ENCODE peak calls at places on chromosomes 7 and 10, in six cellular contexts. One of them, this sample, is unnamed.

GRCh38 chr7:19705663-19706062 is 3.2 kb downstream of the POLR1F start:
- DNase-seq in GM12878: no peak
- DNase-seq in HepG2: no peak
- DNase-seq in GM12891: no peak
- DNase-seq in H1: no peak
- DNase-seq in K562: no peak
- DNase-seq in this sample: no peak

GRCh38 chr7:157495594-157495993 is 158.8 kb downstream of the DNAJB6 start:
- DNase-seq in GM12878: peak; percentile 32
- DNase-seq in GM12891: no peak
- DNase-seq in HepG2: no peak
- DNase-seq in K562: no peak
- DNase-seq in H1: no peak
- DNase-seq in this sample: no peak

GRCh38 chr10:4541292-4541691 is 284.7 kb upstream of the AKR1E2 start:
- DNase-seq in GM12891: no peak
- DNase-seq in H1: no peak
- DNase-seq in K562: no peak
- DNase-seq in HepG2: no peak
- DNase-seq in GM12878: no peak
- DNase-seq in this sample: no peak

GRCh38 chr10:101614957-101615759 is 27.0 kb downstream of the DPCD start:
- DNase-seq in GM12891: no peak
- DNase-seq in K562: no peak
- DNase-seq in HepG2: no peak
- DNase-seq in H1: peak; percentile 66
- DNase-seq in GM12878: no peak
- DNase-seq in this sample: no peak

GRCh38 chr7:148575640-148576411 is 14.7 kb upstream of the C7orf33 start:
- DNase-seq in GM12891: no peak
- DNase-seq in K562: peak; percentile 84
- DNase-seq in GM12878: no peak
- DNase-seq in HepG2: peak; percentile 39
- DNase-seq in H1: peak; percentile 89
- DNase-seq in this sample: peak; percentile 25

GRCh38 chr10:9302142-9302746 is 1247.8 kb downstream of the GATA3 start:
- DNase-seq in H1: no peak
- DNase-seq in HepG2: peak; percentile 33
- DNase-seq in GM12891: no peak
- DNase-seq in K562: peak; percentile 52
- DNase-seq in GM12878: no peak
- DNase-seq in this sample: no peak

GRCh38 chr10:49220679-49221078 is 32.5 kb upstream of the TMEM273 start:
- DNase-seq in GM12878: no peak
- DNase-seq in H1: no peak
- DNase-seq in GM12891: no peak
- DNase-seq in K562: no peak
- DNase-seq in HepG2: no peak
- DNase-seq in this sample: no peak

GRCh38 chr7:116030626-116031276 is at the start of gene TFEC:
- DNase-seq in K562: no peak
- DNase-seq in HepG2: no peak
- DNase-seq in H1: no peak
- DNase-seq in GM12891: no peak
- DNase-seq in GM12878: no peak
- DNase-seq in this sample: no peak

GRCh38 chr7:10685040-10685439 is 288.6 kb upstream of the PHF14 start:
- DNase-seq in H1: no peak
- DNase-seq in GM12891: no peak
- DNase-seq in GM12878: no peak
- DNase-seq in K562: no peak
- DNase-seq in HepG2: no peak
- DNase-seq in this sample: no peak

GRCh38 chr10:71434760-71435394 is 38.2 kb downstream of the CDH23 start:
- DNase-seq in GM12891: no peak
- DNase-seq in GM12878: no peak
- DNase-seq in K562: no peak
- DNase-seq in H1: peak; percentile 37
- DNase-seq in HepG2: no peak
- DNase-seq in this sample: no peak
- TF ChIP-seq POLR2A in GM12891: no peak
- TF ChIP-seq POLR2A in GM12878: no peak
- TF ChIP-seq POLR2A in K562: no peak
- TF ChIP-seq POLR2A in H1: no peak
- TF ChIP-seq POLR2A in HepG2: no peak
- TF ChIP-seq POLR2A in this sample: no peak

DNA sequence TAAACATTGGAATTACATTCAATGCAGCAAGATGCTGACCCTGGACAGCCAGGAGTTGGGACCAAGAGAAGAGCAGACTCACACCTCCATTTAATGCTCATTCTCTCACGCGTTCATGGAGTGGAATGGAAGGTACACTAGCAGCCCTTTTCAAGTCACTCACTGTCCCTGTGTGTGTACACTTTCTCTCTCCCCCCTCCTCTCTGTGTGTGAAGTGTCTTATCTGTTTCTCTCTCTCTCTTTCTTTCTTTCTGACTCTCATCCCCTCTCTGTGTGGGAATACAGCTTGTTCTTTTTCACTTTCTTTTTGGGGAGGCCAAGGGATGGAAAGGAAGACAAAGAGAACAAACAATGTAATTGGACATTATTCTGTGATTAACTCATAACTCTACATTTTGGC is 188.9 kb downstream of the PARD3 start:
- DNase-seq in HepG2: no peak
- DNase-seq in H1: no peak
- DNase-seq in K562: no peak
- DNase-seq in GM12891: no peak
- DNase-seq in GM12878: no peak
- DNase-seq in this sample: no peak
- TF ChIP-seq POLR2AphosphoS5 in HepG2: no peak
- TF ChIP-seq POLR2AphosphoS5 in H1: no peak
- TF ChIP-seq POLR2AphosphoS5 in K562: no peak
- TF ChIP-seq POLR2AphosphoS5 in GM12891: no peak
- TF ChIP-seq POLR2AphosphoS5 in GM12878: no peak
- TF ChIP-seq POLR2AphosphoS5 in this sample: no peak

GRCh38 chr7:114718861-114719260 is 203.0 kb upstream of the MDFIC start:
- DNase-seq in GM12878: peak; percentile 7
- DNase-seq in GM12891: no peak
- DNase-seq in HepG2: no peak
- DNase-seq in K562: no peak
- DNase-seq in H1: no peak
- DNase-seq in this sample: no peak
- TF ChIP-seq TAF1 in GM12878: no peak
- TF ChIP-seq TAF1 in GM12891: no peak
- TF ChIP-seq TAF1 in HepG2: no peak
- TF ChIP-seq TAF1 in K562: no peak
- TF ChIP-seq TAF1 in H1: no peak
- TF ChIP-seq TAF1 in this sample: no peak

DNA sequence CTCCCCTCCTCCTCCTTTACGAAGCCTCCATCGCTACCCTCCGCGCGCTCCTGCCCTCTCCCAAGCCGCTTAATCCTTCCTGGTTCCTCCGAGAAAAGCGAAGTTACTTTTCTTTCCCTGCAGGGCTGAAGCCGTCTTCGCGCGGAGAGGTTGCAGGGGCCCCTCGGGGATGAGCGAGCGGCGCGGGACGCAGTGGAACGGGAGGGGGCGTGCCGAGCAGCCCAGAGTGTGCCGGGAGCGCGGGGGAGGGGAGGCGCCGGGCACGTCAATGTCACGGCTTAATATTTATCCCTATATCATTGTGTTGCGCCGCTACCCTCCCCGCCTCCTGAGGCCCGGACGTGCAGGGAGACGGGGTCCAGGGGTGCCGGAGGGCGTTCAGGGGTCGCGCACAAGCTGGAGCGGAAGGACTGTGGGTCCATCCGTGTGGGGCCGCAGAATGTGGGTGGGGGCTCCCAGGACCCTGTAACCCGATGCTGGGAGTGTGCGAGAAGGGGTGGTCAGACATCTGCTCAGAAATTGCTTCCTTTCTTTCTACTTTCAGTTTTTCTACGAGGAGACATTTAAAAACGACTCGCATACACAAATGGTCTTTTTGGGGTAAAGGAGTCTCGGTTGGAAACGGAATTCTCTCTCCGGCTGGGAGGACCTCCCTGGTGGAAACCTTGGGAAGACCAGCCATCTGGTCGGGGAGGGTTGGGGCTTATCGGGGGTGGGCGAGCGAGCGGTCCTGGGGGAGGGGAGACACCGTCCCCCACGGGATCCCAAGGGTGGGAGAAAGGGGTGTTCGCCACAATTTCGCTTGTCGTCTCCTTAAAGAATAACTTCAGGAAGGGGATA is 2.4 kb downstream of the CDK6 start:
- DNase-seq in K562: peak; percentile 69
- DNase-seq in H1: peak; percentile 83
- DNase-seq in HepG2: peak; percentile 73
- DNase-seq in GM12891: no peak
- DNase-seq in GM12878: no peak
- DNase-seq in this sample: peak; percentile 34
- TF ChIP-seq POLR2A in K562: no peak
- TF ChIP-seq POLR2A in H1: no peak
- TF ChIP-seq POLR2A in HepG2: peak; percentile 70
- TF ChIP-seq POLR2A in GM12891: no peak
- TF ChIP-seq POLR2A in GM12878: peak; percentile 76
- TF ChIP-seq POLR2A in this sample: peak; percentile 49

DNA sequence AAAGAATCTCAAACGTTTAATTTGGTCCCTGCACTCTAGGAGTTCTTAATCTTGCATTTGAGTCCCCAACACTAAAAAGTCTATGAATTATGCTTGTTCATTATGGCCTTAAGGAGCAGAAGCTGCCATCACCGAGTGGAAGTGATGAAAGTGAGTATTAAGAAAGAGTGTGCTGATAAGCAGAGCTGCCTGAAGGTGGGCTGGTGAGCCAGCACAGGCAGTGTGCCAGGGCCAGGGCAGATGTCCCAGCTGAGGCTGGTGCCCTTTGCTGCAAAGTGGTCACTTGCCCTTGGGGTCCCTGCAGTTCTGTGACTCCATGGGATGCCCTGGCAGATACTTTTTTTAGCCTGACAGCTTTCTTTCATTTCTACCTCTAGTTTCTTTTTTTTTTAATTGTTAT is 73.0 kb upstream of the LOXL4 start:
- DNase-seq in H1: no peak
- DNase-seq in K562: no peak
- DNase-seq in GM12878: no peak
- DNase-seq in HepG2: no peak
- DNase-seq in GM12891: no peak
- DNase-seq in this sample: no peak
- TF ChIP-seq POLR2AphosphoS5 in H1: no peak
- TF ChIP-seq POLR2AphosphoS5 in K562: no peak
- TF ChIP-seq POLR2AphosphoS5 in GM12878: no peak
- TF ChIP-seq POLR2AphosphoS5 in HepG2: no peak
- TF ChIP-seq POLR2AphosphoS5 in GM12891: no peak
- TF ChIP-seq POLR2AphosphoS5 in this sample: no peak

This sample was measured in GM12892.